ENCODE peak calls at places on chromosomes 7 and 10, in five cellular contexts. L is SK-N-SH, I is neural progenitor cell, K is neuronal stem cell, X is IMR-90. C is an unnamed sample.

GRCh38 chr7:41010418-41010817 is 692.5 kb downstream of the INHBA start:
- DNase-seq in L (no peak), I (no peak), K (no peak), X (peak; percentile 10), C (no peak)

GRCh38 chr10:102230861-102231356 is 4.8 kb downstream of the ELOVL3 start:
- DNase-seq in L (peak; percentile 74), I (peak; percentile 87), K (no peak), X (no peak), C (no peak)

GRCh38 chr10:310371-310770 is 175.1 kb downstream of the ZMYND11 start:
- DNase-seq in L (no peak), I (no peak), K (no peak), X (no peak), C (no peak)

GRCh38 chr7:73986158-73986631 is 41.8 kb upstream of the ELN start:
- DNase-seq in L (peak; percentile 51), I (peak; percentile 21), K (no peak), X (no peak), C (no peak)

GRCh38 chr10:14573666-14574261 is 200.9 kb downstream of the FAM107B start:
- DNase-seq in L (no peak), I (no peak), K (no peak), X (peak; percentile 82), C (no peak)

GRCh38 chr10:132547421-132547861 is 9.9 kb downstream of the INPP5A start:
- DNase-seq in L (no peak), I (no peak), K (no peak), X (no peak), C (peak; percentile 54)

GRCh38 chr10:3529691-3530090 is 255.3 kb downstream of the KLF6 start:
- DNase-seq in L (no peak), I (no peak), K (no peak), X (no peak), C (no peak)

GRCh38 chr10:70781461-70782051 is 3.6 kb downstream of the TBATA start:
- DNase-seq in L (peak; percentile 5), I (no peak), K (no peak), X (no peak), C (no peak)

GRCh38 chr7:108497082-108497725 is 28.7 kb downstream of the PNPLA8 start:
- DNase-seq in L (peak; percentile 66), I (peak; percentile 62), K (peak; percentile 50), X (peak; percentile 52), C (peak; percentile 55)

GRCh38 chr7:94276797-94277196 is 117.9 kb upstream of the COL1A2 start:
- DNase-seq in L (peak; percentile 37), I (peak; percentile 50), K (no peak), X (peak; percentile 59), C (no peak)

GRCh38 chr10:89782470-89782869 is 81.1 kb downstream of the KIF20B start:
- DNase-seq in L (no peak), I (no peak), K (no peak), X (no peak), C (no peak)

GRCh38 chr7:36904802-36905201 is 180.5 kb upstream of the AOAH start:
- DNase-seq in L (peak; percentile 59), I (no peak), K (no peak), X (no peak), C (no peak)

GRCh38 chr10:1499344-1499957 is 237.9 kb downstream of the ADARB2 start:
- DNase-seq in L (no peak), I (no peak), K (no peak), X (no peak), C (no peak)

GRCh38 chr7:94696981-94697670 is 41.2 kb upstream of the SGCE start:
- DNase-seq in L (no peak), I (no peak), K (no peak), X (peak; percentile 97), C (no peak)

GRCh38 chr10:22570733-22571430 is 143.5 kb downstream of the PIP4K2A start:
- DNase-seq in L (no peak), I (no peak), K (no peak), X (no peak), C (no peak)

GRCh38 chr10:21172774-21173432 is 275.8 kb upstream of the NEBL start:
- DNase-seq in L (peak; percentile 70), I (peak; percentile 64), K (no peak), X (no peak), C (no peak)

GRCh38 chr10:112838784-112839481 is 111.1 kb upstream of the TCF7L2 start:
- DNase-seq in L (no peak), I (peak; percentile 47), K (no peak), X (no peak), C (no peak)

GRCh38 chr10:58241346-58241745 is 26.3 kb downstream of the IPMK start:
- DNase-seq in L (no peak), I (no peak), K (no peak), X (peak; percentile 52), C (no peak)

GRCh38 chr7:106062006-106062405 is 50.1 kb downstream of the SYPL1 start:
- DNase-seq in L (no peak), I (no peak), K (no peak), X (no peak), C (no peak)

GRCh38 chr10:1267568-1267967 is 211.4 kb downstream of the WDR37 start:
- DNase-seq in L (no peak), I (peak; percentile 16), K (no peak), X (no peak), C (no peak)

GRCh38 chr10:12181065-12181775 is 14.5 kb downstream of the NUDT5 start:
- DNase-seq in L (no peak), I (no peak), K (no peak), X (no peak), C (no peak)

GRCh38 chr10:103554488-103555320 is 61.2 kb downstream of the NEURL1 start:
- DNase-seq in L (peak; percentile 91), I (peak; percentile 76), K (peak; percentile 48), X (peak; percentile 80), C (no peak)

GRCh38 chr7:101225650-101226049 is 7.7 kb downstream of the ZNHIT1 start:
- DNase-seq in L (no peak), I (no peak), K (no peak), X (no peak), C (no peak)

GRCh38 chr10:88781206-88781605 is 21.3 kb upstream of the LIPM start:
- DNase-seq in L (no peak), I (no peak), K (no peak), X (no peak), C (no peak)

DNA sequence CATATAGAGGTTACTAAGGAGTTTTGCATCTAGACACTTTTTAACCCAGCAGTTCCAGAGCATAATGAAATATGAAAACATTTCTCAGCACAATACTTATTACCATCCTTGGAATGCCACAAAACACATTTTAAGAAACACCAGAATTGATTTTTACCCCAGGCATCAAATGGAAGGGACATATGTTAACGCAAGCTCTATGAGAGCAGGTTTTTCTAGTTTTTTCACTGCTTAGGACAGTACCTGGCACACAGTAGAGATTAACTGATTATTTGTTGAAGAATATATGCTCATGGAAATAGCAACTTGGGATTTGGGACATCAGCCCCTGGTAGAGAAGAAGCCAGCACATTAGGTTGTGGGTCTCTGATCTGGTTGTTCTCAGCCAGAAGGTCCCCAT is 67.0 kb upstream of the ARID5B start:
- DNase-seq in L (no peak), I (no peak), K (no peak), X (no peak), C (no peak)
- H2AFZ ChIP-seq in L (peak overlapping the region; percentile 61), I (no peak overlapping the region), K (no peak overlapping the region), X (no peak overlapping the region), C (no peak overlapping the region)

GRCh38 chr10:78247821-78248220 is 214.2 kb downstream of the RPS24 start:
- DNase-seq in L (no peak), I (no peak), K (no peak), X (no peak), C (no peak)
- H3K9ac ChIP-seq in L (no peak overlapping the region), I (no peak overlapping the region), K (no peak overlapping the region), X (no peak overlapping the region), C (no peak overlapping the region)

GRCh38 chr10:44994752-44995530 is 5.8 kb upstream of the ZNF22 start:
- DNase-seq in L (no peak), I (no peak), K (no peak), X (no peak), C (peak; percentile 33)

GRCh38 chr10:44993922-44994751 is 6.6 kb upstream of the ZNF22 start:
- DNase-seq in L (no peak), I (no peak), K (no peak), X (peak; percentile 78), C (no peak)

GRCh38 chr10:44995581-44995913 is 5.2 kb upstream of the ZNF22 start:
- DNase-seq in L (no peak), I (no peak), K (no peak), X (no peak), C (peak; percentile 48)

GRCh38 chr10:44997105-44997748 is 3.5 kb upstream of the ZNF22 start:
- DNase-seq in L (no peak), I (no peak), K (no peak), X (no peak), C (no peak)

DNA sequence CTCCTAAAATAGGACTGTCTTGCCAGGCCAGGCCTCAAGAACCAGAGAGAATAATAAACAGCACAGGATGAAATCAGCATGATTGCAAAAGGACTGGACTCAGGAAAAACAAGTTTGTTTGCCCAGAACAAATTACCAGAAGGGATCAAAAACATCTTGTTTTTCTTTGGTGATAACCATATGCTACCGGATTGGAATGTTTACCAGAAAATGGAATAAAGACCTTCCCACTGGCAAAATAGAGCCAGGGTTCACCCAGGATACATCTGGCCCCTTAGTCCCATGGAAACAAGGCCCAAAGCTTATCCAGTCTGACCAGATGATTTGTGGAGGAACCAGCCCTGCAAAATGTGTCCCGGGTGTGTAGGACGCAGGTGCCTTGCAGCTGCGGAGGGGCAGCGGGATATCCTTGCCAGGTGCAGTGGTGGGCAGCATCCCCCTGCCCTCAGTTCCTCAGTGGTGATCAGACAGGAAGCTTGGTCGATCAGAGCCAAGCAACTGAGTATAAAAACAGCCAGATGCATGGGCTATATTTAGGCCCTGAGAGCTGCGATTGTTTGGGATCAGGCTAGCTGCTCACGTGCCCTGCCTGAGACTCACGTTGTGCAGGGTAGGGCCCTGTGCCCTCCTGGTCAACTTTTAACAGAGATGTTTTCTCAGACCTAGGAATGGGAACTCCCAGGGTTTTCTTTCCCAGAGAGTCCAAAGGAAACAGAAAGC is 4.6 kb upstream of the ZNF22 start:
- DNase-seq in L (no peak), I (no peak), K (no peak), X (peak; percentile 71), C (peak; percentile 79)
- H3K4me3 ChIP-seq in L (no peak overlapping the region), I (no peak overlapping the region), K (no peak overlapping the region), X (no peak overlapping the region), C (no peak overlapping the region)

DNA sequence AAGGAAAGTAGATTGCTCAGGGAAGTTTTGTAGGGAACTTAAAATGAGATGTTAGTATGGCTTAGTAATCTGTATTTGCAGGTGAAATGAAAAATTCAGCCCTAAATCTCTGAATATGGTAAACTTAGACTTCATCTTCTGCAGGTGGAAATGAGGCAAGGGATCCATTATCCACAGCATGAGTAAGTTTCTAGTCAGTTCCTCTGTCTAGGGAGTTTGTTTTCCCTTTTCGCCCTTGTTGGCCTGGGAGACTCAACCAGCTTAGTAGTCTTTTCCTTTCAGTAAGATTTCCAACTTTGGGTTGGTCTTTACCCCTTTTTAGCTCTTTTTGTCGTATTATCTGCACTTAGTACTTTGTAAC is 65.6 kb downstream of the ZEB1 start:
- DNase-seq in L (no peak), I (no peak), K (no peak), X (peak; percentile 38), C (no peak)
- H2AFZ ChIP-seq in L (no peak overlapping the region), I (no peak overlapping the region), K (no peak overlapping the region), X (no peak overlapping the region), C (no peak overlapping the region)

GRCh38 chr7:95718556-95719410 is 53.6 kb upstream of the DYNC1I1 start:
- DNase-seq in L (peak; percentile 29), I (no peak), K (no peak), X (peak; percentile 6), C (no peak)
- H3K9ac ChIP-seq in L (no peak overlapping the region), I (no peak overlapping the region), K (no peak overlapping the region), X (no peak overlapping the region), C (no peak overlapping the region)